ENCODE peak calls at places on chromosome 5, in four cellular contexts. E is HCT116, K is HepG2, G is K562. C is an unnamed sample.

GRCh38 chr5:95035891-95036675 is 248.8 kb downstream of the MCTP1 start:
- DNase-seq in E (no peak), K (no peak), G (no peak), C (no peak)

GRCh38 chr5:56608216-56608925 is 207.0 kb upstream of the MAP3K1 start:
- DNase-seq in E (no peak), K (no peak), G (no peak), C (no peak)

GRCh38 chr5:586751-587285 is 25.3 kb upstream of the CEP72 start:
- DNase-seq in E (no peak), K (no peak), G (no peak), C (no peak)

GRCh38 chr5:51378778-51379652 is 4.2 kb upstream of the ISL1 start:
- DNase-seq in E (no peak), K (no peak), G (no peak), C (no peak)

GRCh38 chr5:111645303-111645838 is 111.6 kb downstream of the NREP start:
- DNase-seq in E (no peak), K (no peak), G (no peak), C (no peak)

GRCh38 chr5:77355074-77355473 is 137.0 kb downstream of the WDR41 start:
- DNase-seq in E (no peak), K (no peak), G (no peak), C (no peak)

GRCh38 chr5:126519637-126520592 is 75.1 kb downstream of the ALDH7A1 start:
- DNase-seq in E (no peak), K (no peak), G (no peak), C (no peak)

GRCh38 chr5:15727375-15727774 is 227.4 kb downstream of the FBXL7 start:
- DNase-seq in E (no peak), K (no peak), G (no peak), C (no peak)

GRCh38 chr5:142825378-142826089 is 55.4 kb downstream of the ARHGAP26 start:
- DNase-seq in E (no peak), K (no peak), G (no peak), C (peak; percentile 75)

GRCh38 chr5:163915481-163915961 is 410.1 kb downstream of the MAT2B start:
- DNase-seq in E (no peak), K (peak; percentile 27), G (no peak), C (no peak)

GRCh38 chr5:172733179-172733973 is 37.6 kb downstream of the DUSP1 start:
- DNase-seq in E (no peak), K (peak; percentile 51), G (peak; percentile 27), C (no peak)
- TF ChIP-seq SIN3A in E (no peak), K (no peak), G (no peak), C (no peak)

DNA sequence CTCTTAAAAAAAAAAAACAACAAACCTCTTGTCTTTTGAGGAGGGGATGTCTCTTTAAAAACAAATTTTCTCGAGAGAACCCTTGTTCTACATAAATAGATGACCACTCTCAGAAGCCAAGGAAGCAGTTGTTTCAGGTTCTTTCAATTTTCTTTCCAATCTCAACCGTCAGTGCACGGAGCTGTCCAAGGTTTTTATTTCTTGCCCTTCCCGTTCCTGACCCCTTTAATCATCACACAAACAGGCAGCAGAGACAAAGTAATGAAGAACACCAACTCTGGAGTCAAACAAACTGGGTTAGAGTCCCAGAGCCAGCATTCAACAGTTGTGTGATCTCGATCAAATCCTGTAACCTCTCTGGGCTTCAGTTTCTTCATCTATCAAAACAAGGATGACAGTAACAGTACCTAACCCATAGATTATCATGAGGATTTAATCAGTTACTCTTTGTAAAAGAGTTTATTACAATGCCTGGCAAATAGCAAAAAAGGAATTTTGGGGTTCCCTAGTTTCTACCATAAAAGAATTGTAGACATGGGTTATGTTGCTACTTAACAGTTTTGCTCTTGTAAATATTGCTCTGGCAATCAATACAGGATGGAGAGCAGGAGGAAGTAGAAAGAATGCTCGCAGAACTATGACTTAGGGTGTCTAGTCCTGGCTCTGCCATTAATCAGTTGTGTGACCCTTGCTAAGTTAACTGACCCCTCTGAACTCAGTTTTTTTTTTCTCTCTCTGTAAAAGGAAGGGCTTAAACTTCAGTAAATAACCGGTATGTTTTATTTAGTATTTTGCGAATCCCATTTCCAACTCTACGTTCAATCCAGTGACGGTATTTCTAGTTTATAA is 1.0 kb upstream of the NIM1K start:
- DNase-seq in E (no peak), K (no peak), G (no peak), C (no peak)
- TF ChIP-seq TCF7L2 in E (no peak), K (no peak), G (no peak), C (no peak)

GRCh38 chr5:1883925-1884637 is 1.4 kb upstream of the IRX4 start:
- DNase-seq in E (no peak), K (no peak), G (no peak), C (no peak)

GRCh38 chr5:1881731-1882336 is 891 bp downstream of the IRX4 start:
- DNase-seq in E (no peak), K (no peak), G (no peak), C (no peak)

GRCh38 chr5:1883120-1883924 is 597 bp upstream of the IRX4 start:
- DNase-seq in E (no peak), K (no peak), G (no peak), C (no peak)

GRCh38 chr5:1881273-1881586 is 1.5 kb downstream of the IRX4 start:
- DNase-seq in E (peak; percentile 75), K (no peak), G (peak; percentile 57), C (no peak)

DNA sequence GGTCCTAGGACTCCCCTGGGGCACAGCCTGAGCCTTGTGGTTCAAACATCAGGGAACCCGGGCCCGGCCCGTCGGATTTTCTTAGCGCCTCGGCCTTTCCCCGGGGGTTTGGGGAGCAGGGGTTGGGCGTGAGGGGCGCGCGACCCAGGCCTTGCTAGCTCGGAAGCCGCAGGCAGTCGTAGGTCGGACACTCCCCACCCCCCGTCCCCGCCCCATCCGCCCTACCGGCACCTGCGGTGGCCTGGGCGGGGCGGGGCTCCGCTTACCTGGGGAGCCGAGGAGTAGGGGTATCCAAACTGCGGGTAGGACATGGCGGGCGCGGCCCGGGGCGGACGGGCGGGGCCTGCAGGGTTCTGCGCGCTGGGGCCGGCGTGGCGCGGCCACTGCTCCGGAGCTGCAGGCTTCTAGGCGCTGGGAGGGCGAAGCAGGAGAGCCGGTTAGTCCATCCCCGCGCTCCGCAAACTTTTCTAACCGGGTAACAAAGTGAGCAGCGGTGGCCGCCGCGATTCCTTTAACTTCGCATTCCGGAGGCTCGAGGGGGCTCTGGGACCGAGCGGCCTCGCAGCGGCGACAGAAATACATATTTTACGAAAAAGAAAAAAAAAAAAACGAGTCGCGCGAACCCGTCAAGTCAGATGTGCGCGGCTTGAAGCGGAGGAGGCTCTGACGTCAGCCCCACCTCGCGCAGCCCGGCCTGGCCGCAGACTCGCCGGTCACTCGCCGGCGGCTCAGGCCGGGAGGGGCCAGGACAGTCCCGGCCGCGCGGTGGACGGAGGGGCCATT is at the start of gene IRX4:
- DNase-seq in E (peak; percentile 42), K (no peak), G (no peak), C (no peak)
- TF ChIP-seq SIN3A in E (no peak), K (no peak), G (no peak), C (no peak)

DNA sequence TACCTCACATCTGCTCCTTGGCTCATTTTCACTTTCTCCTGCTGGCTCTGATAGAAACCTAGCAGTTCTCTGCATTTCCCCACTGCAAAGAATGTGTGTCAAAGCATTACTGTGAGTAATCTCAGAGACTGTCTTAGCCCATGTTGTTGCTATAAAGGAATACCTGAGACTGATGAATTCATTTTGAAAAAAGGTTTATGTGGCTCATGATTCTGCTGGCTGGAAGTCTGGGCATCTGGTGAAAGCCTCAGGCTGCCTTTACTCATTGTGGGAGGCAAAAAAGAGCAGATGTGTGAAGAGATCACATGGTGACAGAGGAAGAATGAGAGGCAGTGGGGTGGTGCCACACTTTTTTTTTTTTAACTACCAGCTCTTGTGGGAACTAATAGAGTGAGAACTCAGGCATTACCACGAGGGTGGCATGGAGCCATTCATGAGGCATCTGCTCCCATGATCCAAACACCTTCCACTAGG is 191.6 kb upstream of the CTNND2 start:
- DNase-seq in E (no peak), K (no peak), G (no peak), C (no peak)
- TF ChIP-seq TCF7L2 in E (no peak), K (no peak), G (no peak), C (no peak)

GRCh38 chr5:73312146-73312871 is 136.3 kb downstream of the FOXD1 start:
- DNase-seq in E (no peak), K (no peak), G (peak; percentile 18), C (no peak)
- TF ChIP-seq SIN3A in E (no peak), K (no peak), G (no peak), C (no peak)

GRCh38 chr5:149839761-149840160 is 104.8 kb downstream of the PDE6A start:
- DNase-seq in E (no peak), K (no peak), G (no peak), C (no peak)

GRCh38 chr5:149840226-149840825 is 104.3 kb downstream of the PDE6A start:
- DNase-seq in E (no peak), K (no peak), G (no peak), C (no peak)

GRCh38 chr5:149838881-149839739 is 105.5 kb downstream of the PDE6A start:
- DNase-seq in E (peak; percentile 22), K (no peak), G (no peak), C (no peak)

GRCh38 chr5:149836451-149837139 is 106.5 kb downstream of the PPARGC1B start:
- DNase-seq in E (no peak), K (no peak), G (no peak), C (no peak)

GRCh38 chr5:149837680-149838269 is 106.8 kb downstream of the PDE6A start:
- DNase-seq in E (peak; percentile 54), K (peak; percentile 54), G (peak; percentile 78), C (no peak)
- TF ChIP-seq TCF7L2 in E (no peak), K (no peak), G (no peak), C (no peak)

DNA sequence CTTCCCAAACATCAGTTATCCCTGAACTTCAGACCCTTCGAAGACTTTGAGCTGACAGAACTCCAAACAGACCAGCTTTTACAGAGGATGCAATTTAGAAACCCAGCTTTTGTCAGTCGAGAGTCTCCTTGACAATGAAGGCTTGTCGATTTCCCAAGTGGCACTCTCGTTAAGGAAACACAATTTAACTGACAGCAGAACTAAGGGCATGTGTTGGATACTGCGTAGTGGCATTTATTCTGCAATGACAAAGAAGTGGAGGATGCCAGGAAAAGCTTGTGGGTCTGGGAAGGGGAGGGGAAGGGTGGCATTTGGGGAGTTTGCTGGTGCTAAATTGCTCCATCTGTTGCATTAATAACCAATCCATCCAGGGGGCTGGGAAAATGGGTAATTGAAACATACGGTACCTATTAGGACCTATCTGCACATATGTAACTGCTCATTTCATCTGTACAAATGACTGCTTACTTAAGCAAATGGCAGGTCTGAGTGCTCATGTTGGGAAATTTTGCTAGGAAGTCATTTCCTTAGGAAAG is 190.6 kb downstream of the NSG2 start:
- DNase-seq in E (no peak), K (no peak), G (no peak), C (no peak)
- TF ChIP-seq SIN3A in E (no peak), K (no peak), G (no peak), C (no peak)

GRCh38 chr5:131225282-131225974 is 38.4 kb upstream of the CDC42SE2 start:
- DNase-seq in E (no peak), K (no peak), G (no peak), C (no peak)

GRCh38 chr5:131226899-131227298 is 37.0 kb upstream of the CDC42SE2 start:
- DNase-seq in E (no peak), K (no peak), G (no peak), C (no peak)

GRCh38 chr5:131229623-131230022 is 34.2 kb upstream of the CDC42SE2 start:
- DNase-seq in E (no peak), K (no peak), G (no peak), C (no peak)

GRCh38 chr5:131228646-131229045 is 35.2 kb upstream of the CDC42SE2 start:
- DNase-seq in E (no peak), K (no peak), G (no peak), C (no peak)

GRCh38 chr5:131230406-131230805 is 33.4 kb upstream of the CDC42SE2 start:
- DNase-seq in E (no peak), K (peak; percentile 14), G (no peak), C (no peak)
- TF ChIP-seq TCF7L2 in E (no peak), K (no peak), G (no peak), C (no peak)

GRCh38 chr5:177963966-177964365 is 32.1 kb downstream of the PROP1 start:
- DNase-seq in E (no peak), K (no peak), G (no peak), C (no peak)
- TF ChIP-seq SIN3A in E (no peak), K (no peak), G (no peak), C (no peak)

C was measured in Panc1.